ENCODE peak calls at places on chromosomes 16 and 17, in ten cellular contexts. P is B cell; A is Right ventricle myocardium superior; G is stimulated activated CD4-positive, alpha-beta T cell treated with anti-CD3 and anti-CD28 coated beads, Interleukin-15, amount 100 ng/mL, for 24 hours; S is fibroblast of mammary gland; Z is adrenal gland; W is endothelial cell; B is stimulated activated naive CD8-positive, alpha-beta T cell treated with anti-CD3 and anti-CD28 coated beads, Interleukin-15, Interleukin-2, amounts not matched to agents 100 U/mL and 50 U/mL, for 24 hours; E is ACHN; N is kidney tubule cell. Q is an unnamed sample.

GRCh38 chr17:78357177-78357586 is 2.7 kb downstream of the SOCS3 start:
- DNase-seq in P (no peak), A (peak), G (peak), S (peak), Z (peak), W (no peak), B (peak), E (peak), N (peak), Q (no peak)

GRCh38 chr16:35363510-35363909 is 1904.1 kb downstream of the TP53TG3F start:
- DNase-seq in P (no peak), A (no peak), G (no peak), S (no peak), Z (no peak), W (no peak), B (no peak), E (no peak), N (no peak), Q (no peak)

GRCh38 chr17:28758411-28759121 is 14.8 kb downstream of the TRAF4 start:
- DNase-seq in P (no peak), A (no peak), G (no peak), S (no peak), Z (no peak), W (no peak), B (no peak), E (no peak), N (no peak), Q (no peak)

GRCh38 chr16:54957403-54957802 is 26.7 kb downstream of the IRX5 start:
- DNase-seq in P (no peak), A (no peak), G (peak), S (peak), Z (no peak), W (peak), B (peak), E (peak), N (peak), Q (no peak)

GRCh38 chr17:50935201-50936124 is 69.3 kb upstream of the TOB1 start:
- DNase-seq in P (no peak), A (peak), G (no peak), S (no peak), Z (peak), W (no peak), B (no peak), E (no peak), N (peak), Q (no peak)

GRCh38 chr16:9013508-9013864 is 49.8 kb upstream of the USP7 start:
- DNase-seq in P (no peak), A (no peak), G (no peak), S (peak), Z (no peak), W (no peak), B (no peak), E (no peak), N (no peak), Q (no peak)

GRCh38 chr17:14321476-14321949 is 20.6 kb downstream of the HS3ST3B1 start:
- DNase-seq in P (no peak), A (no peak), G (no peak), S (no peak), Z (no peak), W (no peak), B (no peak), E (no peak), N (no peak), Q (no peak)

GRCh38 chr17:31561469-31562412 is 170.3 kb downstream of the RAB11FIP4 start:
- DNase-seq in P (no peak), A (no peak), G (no peak), S (peak), Z (no peak), W (no peak), B (no peak), E (peak), N (peak), Q (no peak)

GRCh38 chr16:30053376-30054015 is 12.1 kb upstream of the ALDOA start:
- DNase-seq in P (no peak), A (no peak), G (peak), S (no peak), Z (no peak), W (no peak), B (no peak), E (peak), N (no peak), Q (no peak)

GRCh38 chr16:10368984-10369551 is 16.8 kb upstream of the ATF7IP2 start:
- DNase-seq in P (no peak), A (no peak), G (no peak), S (no peak), Z (no peak), W (no peak), B (no peak), E (peak), N (peak), Q (no peak)

GRCh38 chr16:66459878-66460277 is 32.8 kb downstream of the BEAN1 start:
- DNase-seq in P (no peak), A (no peak), G (no peak), S (no peak), Z (no peak), W (no peak), B (no peak), E (no peak), N (no peak), Q (no peak)

GRCh38 chr17:11308550-11308949 is 67.5 kb downstream of the SHISA6 start:
- DNase-seq in P (no peak), A (no peak), G (no peak), S (no peak), Z (no peak), W (no peak), B (no peak), E (no peak), N (no peak), Q (no peak)

GRCh38 chr17:17723354-17724261 is 42.4 kb downstream of the RAI1 start:
- DNase-seq in P (no peak), A (no peak), G (peak), S (peak), Z (no peak), W (peak), B (peak), E (no peak), N (no peak), Q (no peak)

GRCh38 chr16:73043828-73044493 is 4.0 kb downstream of the ZFHX3 start:
- DNase-seq in P (no peak), A (no peak), G (no peak), S (no peak), Z (no peak), W (no peak), B (no peak), E (no peak), N (no peak), Q (no peak)

GRCh38 chr17:28335959-28336871 is 654 bp downstream of the TNFAIP1 start:
- DNase-seq in P (no peak), A (peak), G (peak), S (peak), Z (peak), W (peak), B (peak), E (peak), N (peak), Q (peak)

GRCh38 chr17:61875285-61875684 is 12.0 kb upstream of the BRIP1 start:
- DNase-seq in P (no peak), A (no peak), G (no peak), S (no peak), Z (no peak), W (no peak), B (no peak), E (no peak), N (no peak), Q (no peak)

GRCh38 chr17:20092973-20093626 is 83.9 kb downstream of the SPECC1 start:
- DNase-seq in P (no peak), A (no peak), G (no peak), S (no peak), Z (no peak), W (no peak), B (no peak), E (no peak), N (no peak), Q (no peak)

GRCh38 chr16:49013727-49014080 is 267.9 kb downstream of the CBLN1 start:
- DNase-seq in P (no peak), A (no peak), G (no peak), S (no peak), Z (no peak), W (no peak), B (no peak), E (no peak), N (no peak), Q (no peak)

GRCh38 chr16:2969545-2970521 is 685 bp downstream of the PAQR4 start:
- DNase-seq in P (peak), A (peak), G (peak), S (peak), Z (peak), W (peak), B (peak), E (peak), N (peak), Q (peak)

GRCh38 chr17:47719411-47720152 is 13.5 kb upstream of the TBX21 start:
- DNase-seq in P (no peak), A (no peak), G (peak), S (peak), Z (no peak), W (no peak), B (peak), E (peak), N (peak), Q (no peak)

GRCh38 chr16:74582984-74583383 is 23.9 kb downstream of the GLG1 start:
- DNase-seq in P (no peak), A (no peak), G (no peak), S (no peak), Z (no peak), W (no peak), B (no peak), E (no peak), N (no peak), Q (no peak)

GRCh38 chr16:61858996-61859395 is 177.2 kb downstream of the CDH8 start:
- DNase-seq in P (no peak), A (no peak), G (no peak), S (no peak), Z (no peak), W (no peak), B (no peak), E (peak), N (no peak), Q (no peak)

GRCh38 chr17:75364078-75364477 is 41.4 kb downstream of the GRB2 start:
- DNase-seq in P (no peak), A (no peak), G (no peak), S (peak), Z (no peak), W (no peak), B (no peak), E (peak), N (peak), Q (no peak)

GRCh38 chr17:1555618-1556471 is 6.7 kb downstream of the PITPNA start:
- DNase-seq in P (peak), A (no peak), G (no peak), S (no peak), Z (no peak), W (no peak), B (no peak), E (no peak), N (peak), Q (no peak)

GRCh38 chr17:50863221-50863843 is 2.8 kb downstream of the TOB1 start:
- DNase-seq in P (peak), A (no peak), G (peak), S (peak), Z (peak), W (peak), B (peak), E (peak), N (peak), Q (no peak)

GRCh38 chr17:74337834-74338500 is 11.9 kb downstream of the KIF19 start:
- DNase-seq in P (no peak), A (no peak), G (no peak), S (no peak), Z (no peak), W (no peak), B (no peak), E (no peak), N (no peak), Q (no peak)

GRCh38 chr17:77856551-77857305 is 101.8 kb upstream of the TNRC6C start:
- DNase-seq in P (no peak), A (no peak), G (no peak), S (no peak), Z (no peak), W (no peak), B (no peak), E (no peak), N (no peak), Q (no peak)

GRCh38 chr16:13234999-13235398 is 333.6 kb downstream of the SHISA9 start:
- DNase-seq in P (no peak), A (no peak), G (no peak), S (no peak), Z (no peak), W (no peak), B (no peak), E (no peak), N (no peak), Q (no peak)

GRCh38 chr17:41111151-41111885 is 6.1 kb downstream of the KRTAP4-9 start:
- DNase-seq in P (no peak), A (no peak), G (no peak), S (no peak), Z (no peak), W (no peak), B (no peak), E (no peak), N (no peak), Q (no peak)

GRCh38 chr17:39716073-39716818 is 14.1 kb downstream of the MIEN1 start:
- DNase-seq in P (no peak), A (no peak), G (no peak), S (no peak), Z (no peak), W (no peak), B (no peak), E (no peak), N (no peak), Q (no peak)

GRCh38 chr16:82094942-82095540 is 60.0 kb downstream of the HSD17B2 start:
- DNase-seq in P (no peak), A (no peak), G (no peak), S (no peak), Z (no peak), W (no peak), B (no peak), E (no peak), N (no peak), Q (no peak)

GRCh38 chr17:9346296-9346926 is 229.2 kb downstream of the STX8 start:
- DNase-seq in P (no peak), A (no peak), G (peak), S (peak), Z (no peak), W (no peak), B (peak), E (no peak), N (no peak), Q (no peak)

GRCh38 chr16:9092963-9093477 is 1.6 kb downstream of the HAPSTR1 start:
- DNase-seq in P (no peak), A (no peak), G (peak), S (no peak), Z (peak), W (peak), B (peak), E (no peak), N (no peak), Q (no peak)

GRCh38 chr16:54140057-54140787 is 146.4 kb downstream of the IRX3 start:
- DNase-seq in P (no peak), A (no peak), G (no peak), S (no peak), Z (peak), W (no peak), B (no peak), E (no peak), N (no peak), Q (no peak)

GRCh38 chr17:16328997-16329396 is 24.3 kb downstream of the CENPV start:
- DNase-seq in P (no peak), A (no peak), G (no peak), S (peak), Z (no peak), W (no peak), B (no peak), E (no peak), N (no peak), Q (no peak)

GRCh38 chr16:17275076-17275732 is 195.6 kb downstream of the XYLT1 start:
- DNase-seq in P (no peak), A (no peak), G (peak), S (no peak), Z (no peak), W (no peak), B (peak), E (no peak), N (peak), Q (no peak)

GRCh38 chr17:3566551-3566950 is 8.9 kb upstream of the TRPV3 start:
- DNase-seq in P (no peak), A (peak), G (no peak), S (no peak), Z (no peak), W (no peak), B (no peak), E (no peak), N (no peak), Q (no peak)